ENCODE peak calls at places on chromosome 18, in five cellular contexts. Z is H1, D is cardiac fibroblast, K is AG04449, M is lung. P is an unnamed sample.

GRCh38 chr18:49768051-49768391 is 45.3 kb downstream of the ACAA2 start:
- DNase-seq in Z (peak), D (peak), K (no peak), M (peak), P (peak)

GRCh38 chr18:62556397-62556796 is 33.6 kb downstream of the ZCCHC2 start:
- DNase-seq in Z (no peak), D (no peak), K (no peak), M (no peak), P (no peak)

GRCh38 chr18:8988262-8988871 is 114.1 kb upstream of the NDUFV2 start:
- DNase-seq in Z (peak), D (peak), K (no peak), M (peak), P (no peak)

GRCh38 chr18:64134044-64134757 is 14.7 kb downstream of the LINC00305 start:
- DNase-seq in Z (peak), D (no peak), K (no peak), M (no peak), P (no peak)

GRCh38 chr18:67290421-67290820 is 226.1 kb downstream of the DSEL start:
- DNase-seq in Z (no peak), D (no peak), K (no peak), M (no peak), P (no peak)

GRCh38 chr18:58639751-58640427 is 11.0 kb upstream of the ALPK2 start:
- DNase-seq in Z (no peak), D (peak), K (no peak), M (no peak), P (peak)

GRCh38 chr18:48376406-48376805 is 32.8 kb downstream of the ZBTB7C start:
- DNase-seq in Z (no peak), D (no peak), K (no peak), M (no peak), P (no peak)

GRCh38 chr18:24567199-24567598 is 106.8 kb downstream of the HRH4 start:
- DNase-seq in Z (peak), D (no peak), K (no peak), M (peak), P (peak)

GRCh38 chr18:36012891-36013290 is 40.4 kb downstream of the RMP24 start:
- DNase-seq in Z (no peak), D (peak), K (no peak), M (no peak), P (no peak)

GRCh38 chr18:77341527-77341926 is 91.9 kb downstream of the GALR1 start:
- DNase-seq in Z (no peak), D (no peak), K (no peak), M (no peak), P (no peak)

GRCh38 chr18:56377161-56377560 is 261.2 kb downstream of the TXNL1 start:
- DNase-seq in Z (no peak), D (no peak), K (no peak), M (no peak), P (no peak)

GRCh38 chr18:63131106-63131943 is 188.2 kb downstream of the BCL2 start:
- DNase-seq in Z (no peak), D (peak), K (no peak), M (no peak), P (peak)

GRCh38 chr18:34493099-34493544 is 217.0 kb upstream of the DTNA start:
- DNase-seq in Z (peak), D (peak), K (no peak), M (peak), P (peak)

GRCh38 chr18:52339891-52340371 is at the start of gene DCC:
- DNase-seq in Z (no peak), D (peak), K (peak), M (peak), P (no peak)

GRCh38 chr18:32552421-32553030 is 81.8 kb upstream of the GAREM1 start:
- DNase-seq in Z (no peak), D (peak), K (peak), M (peak), P (peak)

GRCh38 chr18:8231316-8231715 is 377.9 kb upstream of the RAB12 start:
- DNase-seq in Z (no peak), D (peak), K (no peak), M (no peak), P (no peak)

GRCh38 chr18:10285283-10285640 is 169.2 kb upstream of the APCDD1 start:
- DNase-seq in Z (no peak), D (no peak), K (no peak), M (no peak), P (no peak)

GRCh38 chr18:58516514-58517285 is 112.2 kb downstream of the ALPK2 start:
- DNase-seq in Z (no peak), D (no peak), K (no peak), M (no peak), P (no peak)

GRCh38 chr18:40006553-40007073 is 1948.4 kb upstream of the PIK3C3 start:
- DNase-seq in Z (no peak), D (no peak), K (no peak), M (no peak), P (no peak)

GRCh38 chr18:63505566-63506335 is 29.0 kb downstream of the SERPINB5 start:
- DNase-seq in Z (no peak), D (peak), K (no peak), M (no peak), P (no peak)

GRCh38 chr18:3794537-3795348 is 344.8 kb downstream of the TGIF1 start:
- DNase-seq in Z (no peak), D (peak), K (peak), M (no peak), P (peak)

GRCh38 chr18:80169607-80170006 is 60.5 kb downstream of the ADNP2 start:
- DNase-seq in Z (no peak), D (no peak), K (no peak), M (no peak), P (no peak)

GRCh38 chr18:80173060-80173459 is 64.0 kb downstream of the ADNP2 start:
- DNase-seq in Z (no peak), D (no peak), K (no peak), M (no peak), P (no peak)

GRCh38 chr18:80172056-80172455 is 63.0 kb downstream of the ADNP2 start:
- DNase-seq in Z (no peak), D (no peak), K (no peak), M (no peak), P (no peak)

GRCh38 chr18:80170395-80171094 is 61.5 kb downstream of the ADNP2 start:
- DNase-seq in Z (no peak), D (no peak), K (no peak), M (no peak), P (no peak)

DNA sequence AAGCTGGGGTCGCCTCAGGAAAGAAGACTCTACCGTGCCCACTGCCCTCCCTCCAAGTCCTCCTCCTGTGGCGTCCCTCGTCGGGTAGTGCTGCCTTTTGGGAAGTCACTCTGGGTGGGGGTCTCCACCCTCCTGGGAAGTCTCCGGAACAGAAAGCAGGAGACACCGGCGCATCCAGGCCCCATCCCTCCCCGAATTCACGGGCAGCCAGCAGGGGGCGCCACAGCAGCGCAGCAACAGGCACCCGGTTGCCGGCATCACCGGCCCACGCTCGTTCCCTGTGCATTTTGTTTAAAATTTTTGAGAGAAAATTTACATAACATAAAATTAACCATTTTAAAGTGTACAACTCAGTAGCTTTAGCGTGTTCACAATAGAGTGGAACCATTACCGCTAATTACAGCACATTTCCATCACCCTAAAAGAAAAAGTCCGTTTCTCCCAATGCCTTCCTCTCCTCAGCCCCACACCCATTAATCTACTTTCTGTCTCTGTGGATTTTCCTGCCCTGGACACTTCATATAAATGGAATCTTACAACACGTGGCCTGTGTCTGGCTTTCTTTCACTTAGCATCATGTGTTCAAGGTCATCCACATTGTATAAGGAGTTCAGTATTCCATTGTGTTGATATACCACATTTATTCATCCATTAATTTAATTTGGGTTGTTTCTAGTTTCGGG is 62.3 kb downstream of the ADNP2 start:
- DNase-seq in Z (no peak), D (peak), K (peak), M (no peak), P (peak)
- H3K4me3 ChIP-seq in Z (no peak), D (no peak), K (no peak), M (no peak), P (peak)

DNA sequence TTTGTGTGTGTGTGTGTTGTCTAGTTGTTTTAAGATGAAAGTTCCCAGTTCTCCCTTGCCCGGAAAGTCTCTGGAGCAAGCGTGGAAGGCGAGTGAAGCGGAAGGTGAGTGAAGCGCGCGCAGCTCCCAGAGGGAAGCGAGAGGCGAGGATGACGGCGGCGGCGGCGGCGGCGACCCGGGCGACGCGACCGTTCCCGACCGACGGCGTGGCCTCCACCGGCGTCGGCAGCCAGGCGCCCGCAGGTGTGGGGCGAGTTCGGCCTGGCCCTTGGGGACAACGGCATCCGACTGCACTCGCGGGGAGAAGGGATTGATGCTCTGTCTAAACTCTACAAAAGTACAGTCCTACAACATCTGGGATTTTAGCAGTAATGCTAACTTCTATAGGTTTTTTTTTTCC is 321.8 kb downstream of the CELF4 start:
- DNase-seq in Z (no peak), D (no peak), K (no peak), M (no peak), P (no peak)
- H3K4me3 ChIP-seq in Z (no peak), D (no peak), K (no peak), M (no peak), P (no peak)

GRCh38 chr18:78611869-78612268 is 367.7 kb upstream of the SALL3 start:
- DNase-seq in Z (no peak), D (no peak), K (no peak), M (no peak), P (no peak)
- H3K4me3 ChIP-seq in Z (no peak), D (no peak), K (no peak), M (no peak), P (no peak)

DNA sequence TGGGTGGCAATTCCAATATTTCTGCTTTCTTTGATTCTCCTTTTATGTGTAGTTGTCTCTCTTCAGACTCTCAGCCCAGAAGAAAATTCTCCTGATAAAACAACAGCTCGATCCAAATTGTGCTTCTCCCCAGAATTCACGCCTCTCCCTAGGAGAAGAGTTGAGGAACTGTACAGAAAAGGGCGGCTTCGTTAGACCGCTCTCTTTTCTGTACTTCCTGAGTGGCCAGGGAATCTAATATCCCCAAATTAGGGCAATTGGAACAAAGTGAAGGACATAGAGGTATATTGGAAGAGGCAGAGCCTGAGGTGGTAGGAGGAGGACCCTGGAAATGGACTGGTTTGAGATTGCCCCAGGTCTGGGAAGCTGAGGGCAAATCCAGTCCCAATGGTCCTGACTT is 5.6 kb downstream of the ADCYAP1 start:
- DNase-seq in Z (no peak), D (no peak), K (no peak), M (no peak), P (no peak)
- H3K4me3 ChIP-seq in Z (no peak), D (no peak), K (no peak), M (no peak), P (no peak)

P was measured in AG09309.